ENCODE peak calls at places on chromosome 7, in four cellular contexts. Q, K, E and Z are unnamed samples.

GRCh38 chr7:3043544-3044395 is at the start of gene CARD11:
- DNase-seq in Q (no peak), K (no peak), E (peak), Z (no peak)

GRCh38 chr7:143130541-143130940 is 1.3 kb upstream of the PIP start:
- DNase-seq in Q (no peak), K (no peak), E (no peak), Z (no peak)

GRCh38 chr7:36972140-36972518 is 247.8 kb upstream of the AOAH start:
- DNase-seq in Q (no peak), K (no peak), E (no peak), Z (no peak)

GRCh38 chr7:35036361-35037171 is 719 bp downstream of the DPY19L1 start:
- DNase-seq in Q (peak), K (peak), E (peak), Z (peak)

GRCh38 chr7:7992502-7992901 is 23.9 kb downstream of the GLCCI1 start:
- DNase-seq in Q (no peak), K (peak), E (no peak), Z (no peak)

GRCh38 chr7:74479961-74480829 is 26.5 kb downstream of the GTF2IRD1 start:
- DNase-seq in Q (peak), K (no peak), E (no peak), Z (no peak)

GRCh38 chr7:43758029-43758860 is at the start of gene BLVRA:
- DNase-seq in Q (peak), K (peak), E (peak), Z (no peak)

GRCh38 chr7:95766086-95766485 is 6.3 kb upstream of the DYNC1I1 start:
- DNase-seq in Q (no peak), K (no peak), E (no peak), Z (no peak)

GRCh38 chr7:824106-824505 is 8.2 kb upstream of the SUN1 start:
- DNase-seq in Q (no peak), K (no peak), E (no peak), Z (no peak)

GRCh38 chr7:886626-887487 is 10.5 kb downstream of the GET4 start:
- DNase-seq in Q (peak), K (no peak), E (no peak), Z (no peak)

GRCh38 chr7:70384891-70385290 is 747.1 kb upstream of the GALNT17 start:
- DNase-seq in Q (no peak), K (no peak), E (no peak), Z (no peak)

GRCh38 chr7:108167460-108167859 is 37.3 kb upstream of the LAMB4 start:
- DNase-seq in Q (no peak), K (no peak), E (no peak), Z (no peak)

GRCh38 chr7:84088669-84089278 is 105.8 kb downstream of the SEMA3A start:
- DNase-seq in Q (no peak), K (no peak), E (no peak), Z (no peak)

GRCh38 chr7:24978837-24979469 is 1.0 kb downstream of the OSBPL3 start:
- DNase-seq in Q (peak), K (no peak), E (peak), Z (no peak)

GRCh38 chr7:146232604-146233003 is 116.0 kb downstream of the CNTNAP2 start:
- DNase-seq in Q (no peak), K (no peak), E (no peak), Z (no peak)

GRCh38 chr7:148994576-148994975 is 33.7 kb downstream of the PDIA4 start:
- DNase-seq in Q (no peak), K (no peak), E (no peak), Z (no peak)

GRCh38 chr7:41696323-41696916 is 6.5 kb downstream of the INHBA start:
- DNase-seq in Q (peak), K (peak), E (peak), Z (no peak)

GRCh38 chr7:99383791-99384370 is 9.4 kb downstream of the ARPC1B start:
- DNase-seq in Q (no peak), K (no peak), E (no peak), Z (no peak)

GRCh38 chr7:51240868-51241267 is 75.7 kb downstream of the COBL start:
- DNase-seq in Q (no peak), K (no peak), E (no peak), Z (no peak)

GRCh38 chr7:122867471-122867980 is 18.7 kb downstream of the CADPS2 start:
- DNase-seq in Q (no peak), K (no peak), E (no peak), Z (no peak)

GRCh38 chr7:118826237-118826636 is 601.7 kb downstream of the ANKRD7 start:
- DNase-seq in Q (no peak), K (no peak), E (no peak), Z (no peak)

GRCh38 chr7:155594961-155595366 is 48.6 kb upstream of the CNPY1 start:
- DNase-seq in Q (no peak), K (no peak), E (no peak), Z (no peak)

GRCh38 chr7:85320699-85321476 is 134.0 kb upstream of the SEMA3D start:
- DNase-seq in Q (no peak), K (no peak), E (no peak), Z (no peak)

GRCh38 chr7:142298009-142298408 is 40.2 kb upstream of the PRSS58 start:
- DNase-seq in Q (no peak), K (peak), E (peak), Z (no peak)

GRCh38 chr7:83005410-83005809 is 157.3 kb downstream of the PCLO start:
- DNase-seq in Q (no peak), K (peak), E (no peak), Z (no peak)

GRCh38 chr7:2628137-2628482 is 3.7 kb upstream of the TTYH3 start:
- DNase-seq in Q (no peak), K (peak), E (no peak), Z (no peak)

GRCh38 chr7:26898917-26899316 is 34.5 kb upstream of the SKAP2 start:
- DNase-seq in Q (no peak), K (no peak), E (no peak), Z (no peak)

GRCh38 chr7:75688200-75689136 is 50.3 kb downstream of the HIP1 start:
- DNase-seq in Q (peak), K (no peak), E (no peak), Z (no peak)

GRCh38 chr7:120695848-120696247 is 162.1 kb downstream of the TSPAN12 start:
- DNase-seq in Q (no peak), K (no peak), E (no peak), Z (peak)

GRCh38 chr7:13279854-13280435 is 592.5 kb downstream of the ARL4A start:
- DNase-seq in Q (no peak), K (peak), E (no peak), Z (peak)

GRCh38 chr7:130881799-130882141 is 147.8 kb upstream of the KLF14 start:
- DNase-seq in Q (no peak), K (no peak), E (no peak), Z (no peak)

GRCh38 chr7:1603346-1604211 is 33.7 kb upstream of the PSMG3 start:
- DNase-seq in Q (no peak), K (no peak), E (no peak), Z (no peak)

GRCh38 chr7:154990964-154991514 is 11.9 kb downstream of the PAXIP1 start:
- DNase-seq in Q (no peak), K (no peak), E (no peak), Z (no peak)

GRCh38 chr7:131004371-131004770 is 270.4 kb upstream of the KLF14 start:
- DNase-seq in Q (no peak), K (no peak), E (no peak), Z (no peak)

DNA sequence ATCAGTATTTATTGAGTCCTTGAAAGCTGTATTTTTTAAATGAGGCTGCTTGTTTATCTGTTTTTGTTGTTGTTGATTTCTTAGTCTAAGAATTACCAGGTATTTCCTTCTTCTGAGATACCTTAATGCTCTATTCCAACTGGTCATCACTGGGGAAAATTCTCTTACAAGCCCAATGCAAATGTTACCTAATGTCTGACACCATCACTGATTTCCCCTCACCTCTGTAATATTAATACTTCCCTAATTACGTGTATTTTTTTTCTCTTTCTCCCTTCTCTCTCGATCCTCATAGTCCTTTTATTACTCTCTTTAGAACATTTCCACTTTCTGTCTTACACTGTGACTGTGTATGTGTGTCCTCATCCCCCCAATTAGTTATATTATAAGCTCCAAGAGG is 13.9 kb downstream of the HDAC9 start:
- DNase-seq in Q (no peak), K (no peak), E (peak), Z (no peak)
- H3K4me3 ChIP-seq in Q (no peak), K (no peak), E (peak), Z (no peak)

GRCh38 chr7:66152538-66153191 is 38.0 kb downstream of the CRCP start:
- DNase-seq in Q (peak), K (no peak), E (no peak), Z (no peak)
- H3K4me3 ChIP-seq in Q (no peak), K (no peak), E (no peak), Z (no peak)

DNA sequence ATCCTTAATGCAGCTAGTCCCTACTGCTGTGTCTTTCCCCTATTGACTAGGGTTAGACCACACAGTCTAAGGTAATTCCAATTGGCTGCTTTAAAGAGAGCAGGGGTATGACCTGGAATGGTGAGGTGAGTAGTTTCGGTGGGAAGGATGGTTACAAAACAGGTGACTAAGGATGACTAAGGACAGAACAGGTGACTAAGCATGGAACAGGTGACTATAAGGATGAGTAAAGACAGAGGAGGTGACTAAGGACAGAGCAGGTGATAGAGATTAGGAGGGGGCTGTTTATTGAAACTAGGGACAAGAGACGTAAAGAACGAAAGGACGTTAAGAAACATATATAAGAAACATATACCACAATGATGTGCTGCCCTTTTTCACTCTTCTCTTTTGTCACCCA is 145.1 kb upstream of the TMEM106B start:
- DNase-seq in Q (no peak), K (peak), E (peak), Z (no peak)
- H3K4me3 ChIP-seq in Q (no peak), K (no peak), E (no peak), Z (no peak)

DNA sequence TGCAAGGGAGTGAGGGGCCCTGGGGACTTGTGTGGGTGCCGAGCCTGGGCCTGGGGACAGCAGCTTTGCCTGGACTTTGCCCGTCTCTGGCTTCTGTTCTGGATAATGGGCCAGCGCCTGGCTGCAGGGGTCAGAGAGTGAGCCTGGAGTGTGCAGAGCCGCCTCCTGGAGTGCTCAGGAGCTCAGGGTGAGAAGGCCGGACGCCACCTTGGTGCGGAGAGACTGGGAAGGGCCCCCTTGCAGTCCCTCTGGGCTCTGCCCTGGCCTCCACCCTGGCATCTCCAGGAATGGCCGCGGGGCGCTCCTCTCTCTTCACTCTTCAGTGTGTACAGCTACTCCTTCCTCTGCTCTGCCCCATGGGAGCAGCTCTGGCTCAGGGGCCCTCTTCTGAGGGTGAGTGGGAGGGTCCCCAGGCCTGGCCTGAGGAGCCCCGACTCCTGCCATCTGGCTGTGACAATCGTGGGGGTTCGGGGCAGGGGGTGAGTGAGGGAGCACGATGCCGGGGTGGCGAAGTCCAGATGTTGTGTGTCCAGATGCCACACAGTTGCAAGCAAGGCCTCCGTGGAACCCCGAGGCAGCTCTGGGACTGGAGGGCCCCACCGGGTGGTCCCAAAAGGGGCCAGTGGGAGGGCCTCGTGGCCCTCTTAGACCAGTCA is 187.1 kb downstream of the DNAJB6 start:
- DNase-seq in Q (no peak), K (no peak), E (no peak), Z (no peak)
- H3K4me3 ChIP-seq in Q (no peak), K (no peak), E (no peak), Z (no peak)

GRCh38 chr7:47327306-47327697 is 254.6 kb downstream of the TNS3 start:
- DNase-seq in Q (no peak), K (no peak), E (no peak), Z (no peak)

GRCh38 chr7:47325337-47325736 is 256.6 kb downstream of the TNS3 start:
- DNase-seq in Q (no peak), K (no peak), E (no peak), Z (no peak)

GRCh38 chr7:47327698-47328391 is 254.1 kb downstream of the TNS3 start:
- DNase-seq in Q (peak), K (no peak), E (no peak), Z (peak)

GRCh38 chr7:47326220-47326619 is 255.7 kb downstream of the TNS3 start:
- DNase-seq in Q (no peak), K (no peak), E (no peak), Z (no peak)

GRCh38 chr7:47326808-47327207 is 255.1 kb downstream of the TNS3 start:
- DNase-seq in Q (no peak), K (no peak), E (no peak), Z (no peak)
- H3K4me3 ChIP-seq in Q (peak), K (no peak), E (no peak), Z (no peak)

GRCh38 chr7:46518713-46519112 is 597.6 kb upstream of the IGFBP3 start:
- DNase-seq in Q (no peak), K (no peak), E (no peak), Z (no peak)

GRCh38 chr7:46527360-46527759 is 606.3 kb upstream of the IGFBP3 start:
- DNase-seq in Q (no peak), K (no peak), E (no peak), Z (no peak)

GRCh38 chr7:46525876-46526275 is 604.8 kb upstream of the IGFBP3 start:
- DNase-seq in Q (no peak), K (peak), E (no peak), Z (no peak)

GRCh38 chr7:46522354-46522906 is 601.4 kb upstream of the IGFBP3 start:
- DNase-seq in Q (no peak), K (no peak), E (no peak), Z (no peak)

DNA sequence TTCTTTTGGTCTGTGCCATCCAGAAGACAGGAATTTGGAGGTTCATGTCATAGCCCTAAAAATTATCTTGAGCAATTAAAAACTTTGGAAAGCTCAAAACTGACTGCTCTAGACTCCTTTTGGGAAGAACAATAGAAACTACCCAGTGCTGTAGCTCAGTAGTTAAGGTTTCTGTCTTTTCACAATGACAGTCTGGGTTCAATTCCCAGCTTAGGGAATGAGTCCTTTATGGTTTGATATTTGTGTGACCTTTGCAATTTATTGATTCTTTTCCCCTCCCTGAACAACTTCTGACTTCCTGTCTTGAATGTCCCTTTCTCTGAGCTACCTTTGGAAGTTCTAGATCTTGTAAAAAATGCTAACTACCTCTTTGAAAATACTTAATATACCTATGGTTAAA is 603.3 kb upstream of the IGFBP3 start:
- DNase-seq in Q (no peak), K (no peak), E (no peak), Z (no peak)
- H3K4me3 ChIP-seq in Q (no peak), K (no peak), E (no peak), Z (no peak)